ENCODE peak calls at places on chromosomes 7 and 10, in ten cellular contexts. D is activated gamma-delta T cell; T is KG1; Y is hypothalamus; F is heart right ventricle; I is stimulated activated CD8-positive, alpha-beta memory T cell treated with anti-CD3 and anti-CD28 coated beads, Interleukin-7, amount 100 ng/mL, for 1 hour; R is activated T-cell treated with anti-CD3 and anti-CD28 coated beads for 1 hour; Z is stimulated activated naive CD4-positive, alpha-beta T cell treated with Interleukin-2 at 50 U/mL for 16 hours; A is uterus; V is Panc1. E is an unnamed sample.

GRCh38 chr10:71755179-71755879 is 18.0 kb downstream of the VSIR start:
- DNase-seq in Y (no peak), I (no peak), T (no peak), D (no peak), Z (no peak), V (no peak), A (no peak), R (no peak), F (no peak), E (no peak)

GRCh38 chr10:118483496-118483895 is 112.0 kb downstream of the PRLHR start:
- DNase-seq in R (no peak), F (no peak), I (no peak), Z (no peak), V (no peak), D (no peak), T (no peak), A (no peak), Y (no peak), E (no peak)

GRCh38 chr10:354901-355617 is 219.8 kb downstream of the ZMYND11 start:
- DNase-seq in T (no peak), A (no peak), I (no peak), R (no peak), V (no peak), F (no peak), Y (no peak), D (no peak), Z (no peak), E (no peak)

GRCh38 chr7:108570146-108570755 is 577 bp downstream of the DNAJB9 start:
- DNase-seq in A (peak; percentile 29), Y (no peak), F (peak; percentile 25), T (no peak), I (peak; percentile 10), R (peak; percentile 25), V (no peak), D (peak; percentile 22), Z (peak; percentile 40), E (peak; percentile 67)

GRCh38 chr10:102641398-102641797 is 2.9 kb upstream of the TRIM8 start:
- DNase-seq in F (no peak), I (no peak), V (no peak), T (no peak), Z (no peak), D (no peak), R (no peak), A (no peak), Y (no peak), E (no peak)

GRCh38 chr7:25090374-25090773 is 34.7 kb downstream of the CYCS start:
- DNase-seq in D (no peak), Y (no peak), T (no peak), V (no peak), F (no peak), I (no peak), R (no peak), A (no peak), Z (no peak), E (no peak)

GRCh38 chr10:93591065-93591808 is 9.8 kb downstream of the RBP4 start:
- DNase-seq in I (no peak), D (no peak), V (no peak), Y (no peak), R (no peak), F (no peak), A (peak; percentile 26), Z (no peak), T (no peak), E (peak; percentile 67)

GRCh38 chr10:109358325-109358724 is 565.0 kb downstream of the XPNPEP1 start:
- DNase-seq in R (no peak), I (no peak), V (no peak), Z (no peak), F (no peak), T (no peak), D (no peak), A (no peak), Y (no peak), E (no peak)

GRCh38 chr7:37419496-37419895 is 29.2 kb downstream of the ELMO1 start:
- DNase-seq in D (no peak), T (peak; percentile 39), A (no peak), F (no peak), V (no peak), R (no peak), I (no peak), Y (no peak), Z (no peak), E (no peak)

GRCh38 chr10:115402690-115403089 is 309.5 kb downstream of the ATRNL1 start:
- DNase-seq in R (no peak), T (no peak), Z (no peak), F (no peak), A (no peak), V (no peak), I (no peak), D (no peak), Y (no peak), E (no peak)

GRCh38 chr10:110349826-110350225 is 45.1 kb upstream of the SMNDC1 start:
- DNase-seq in Y (no peak), T (no peak), Z (no peak), R (no peak), A (no peak), V (no peak), F (no peak), D (no peak), I (no peak), E (no peak)

GRCh38 chr7:18607025-18607424 is 111.5 kb downstream of the HDAC9 start:
- DNase-seq in Y (no peak), T (no peak), F (no peak), D (no peak), Z (no peak), A (no peak), V (no peak), R (no peak), I (no peak), E (no peak)

GRCh38 chr10:91799580-91799975 is 1.4 kb downstream of the TNKS2 start:
- DNase-seq in Z (no peak), D (no peak), R (no peak), V (no peak), I (no peak), F (no peak), A (no peak), Y (no peak), T (no peak), E (no peak)

GRCh38 chr10:87862644-87863101 is 660 bp downstream of the KLLN start:
- DNase-seq in Z (peak; percentile 83), Y (no peak), R (no peak), F (no peak), D (no peak), V (no peak), T (no peak), I (no peak), A (peak; percentile 20), E (no peak)

GRCh38 chr7:80705164-80705781 is 66.8 kb downstream of the CD36 start:
- DNase-seq in T (no peak), Y (no peak), I (no peak), D (no peak), F (no peak), R (no peak), Z (no peak), A (no peak), V (no peak), E (no peak)

GRCh38 chr10:96401036-96401435 is 42.2 kb upstream of the OPALIN start:
- DNase-seq in A (no peak), V (no peak), T (no peak), R (no peak), F (no peak), Z (no peak), I (no peak), Y (no peak), D (no peak), E (no peak)

GRCh38 chr10:69124558-69125121 is 662 bp downstream of the VPS26A start:
- DNase-seq in Z (peak; percentile 42), I (peak; percentile 28), V (no peak), R (peak; percentile 22), F (peak; percentile 33), D (no peak), A (peak; percentile 24), Y (no peak), T (no peak), E (peak; percentile 72)

GRCh38 chr10:11806706-11807105 is 16.4 kb upstream of the PROSER2 start:
- DNase-seq in A (no peak), T (no peak), R (no peak), Y (no peak), F (no peak), D (no peak), I (no peak), V (no peak), Z (no peak), E (no peak)

GRCh38 chr10:46216003-46216634 is 70.7 kb upstream of the ANTXRL start:
- DNase-seq in A (no peak), I (no peak), Z (no peak), T (no peak), V (no peak), F (no peak), R (no peak), Y (no peak), D (no peak), E (no peak)

GRCh38 chr7:103051520-103051919 is 23.1 kb downstream of the FBXL13 start:
- DNase-seq in A (no peak), T (no peak), Z (no peak), V (no peak), R (no peak), F (no peak), D (no peak), Y (no peak), I (no peak), E (no peak)

GRCh38 chr7:129553861-129554530 is 51.7 kb downstream of the SMKR1 start:
- DNase-seq in V (no peak), F (no peak), Z (peak; percentile 26), I (peak; percentile 5), R (peak; percentile 9), A (no peak), Y (no peak), T (no peak), D (no peak), E (no peak)

GRCh38 chr10:98269435-98269912 is 1.5 kb upstream of the LOXL4 start:
- DNase-seq in Y (no peak), D (no peak), I (no peak), T (no peak), V (no peak), Z (no peak), F (peak; percentile 84), R (no peak), A (peak; percentile 80), E (peak; percentile 54)

GRCh38 chr7:137657476-137658193 is 189.1 kb downstream of the DGKI start:
- DNase-seq in Y (no peak), A (no peak), Z (no peak), F (no peak), R (no peak), V (no peak), D (no peak), I (no peak), T (no peak), E (no peak)

GRCh38 chr10:87861034-87861433 is 2.3 kb downstream of the KLLN start:
- DNase-seq in F (no peak), Z (no peak), I (no peak), T (peak; percentile 51), D (no peak), Y (no peak), A (no peak), V (no peak), R (no peak), E (no peak)

GRCh38 chr7:28018446-28018845 is 162.1 kb downstream of the JAZF1 start:
- DNase-seq in T (no peak), A (no peak), Z (no peak), D (no peak), I (no peak), V (no peak), F (no peak), Y (no peak), R (no peak), E (no peak)

GRCh38 chr10:133143200-133143533 is 16.9 kb upstream of the KNDC1 start:
- DNase-seq in D (no peak), F (no peak), Z (no peak), T (no peak), A (peak; percentile 5), R (no peak), V (no peak), I (no peak), Y (no peak), E (no peak)

GRCh38 chr7:82605247-82605864 is 161.8 kb upstream of the CACNA2D1 start:
- DNase-seq in A (no peak), Z (no peak), I (no peak), D (no peak), R (no peak), F (no peak), Y (no peak), V (no peak), T (no peak), E (no peak)

GRCh38 chr10:3570330-3570729 is 214.7 kb downstream of the KLF6 start:
- DNase-seq in I (no peak), F (no peak), Z (no peak), R (no peak), A (no peak), D (no peak), T (no peak), Y (no peak), V (no peak), E (no peak)

E was measured in mucosa of descending colon.